ENCODE peak calls at places on chromosomes 6 and 20, in four cellular contexts. One of them, this sample, is unnamed.

GRCh38 chr6:146788115-146788514 is 189.3 kb downstream of the ADGB start:
- DNase-seq in K562: no peak
- DNase-seq in HepG2: no peak
- DNase-seq in GM12878: no peak
- DNase-seq in this sample: no peak

GRCh38 chr20:1897965-1898464 is 2.8 kb downstream of the SIRPA start:
- DNase-seq in K562: no peak
- DNase-seq in HepG2: no peak
- DNase-seq in GM12878: peak; percentile 57
- DNase-seq in this sample: no peak

GRCh38 chr20:57130160-57130772 is 136.2 kb downstream of the BMP7 start:
- DNase-seq in K562: no peak
- DNase-seq in HepG2: peak; percentile 84
- DNase-seq in GM12878: no peak
- DNase-seq in this sample: no peak

GRCh38 chr6:56581561-56581960 is 61.1 kb downstream of the DST start:
- DNase-seq in K562: no peak
- DNase-seq in HepG2: no peak
- DNase-seq in GM12878: no peak
- DNase-seq in this sample: no peak

GRCh38 chr20:24948939-24949679 is at the start of gene CST7:
- DNase-seq in K562: no peak
- DNase-seq in HepG2: no peak
- DNase-seq in GM12878: peak; percentile 12
- DNase-seq in this sample: no peak

GRCh38 chr6:89284081-89284480 is 31.0 kb downstream of the GABRR2 start:
- DNase-seq in K562: no peak
- DNase-seq in HepG2: no peak
- DNase-seq in GM12878: no peak
- DNase-seq in this sample: no peak

GRCh38 chr6:167056370-167056769 is 57.2 kb downstream of the CEP43 start:
- DNase-seq in K562: no peak
- DNase-seq in HepG2: no peak
- DNase-seq in GM12878: peak; percentile 76
- DNase-seq in this sample: no peak

GRCh38 chr6:38975621-38976049 is 72.9 kb upstream of the GLP1R start:
- DNase-seq in K562: no peak
- DNase-seq in HepG2: no peak
- DNase-seq in GM12878: no peak
- DNase-seq in this sample: no peak

GRCh38 chr6:169503556-169503955 is 198.3 kb downstream of the WDR27 start:
- DNase-seq in K562: no peak
- DNase-seq in HepG2: no peak
- DNase-seq in GM12878: no peak
- DNase-seq in this sample: no peak

GRCh38 chr6:45116714-45117410 is 211.3 kb upstream of the RUNX2 start:
- DNase-seq in K562: no peak
- DNase-seq in HepG2: no peak
- DNase-seq in GM12878: no peak
- DNase-seq in this sample: no peak

GRCh38 chr6:43748765-43749164 is 21.2 kb upstream of the VEGFA start:
- DNase-seq in K562: no peak
- DNase-seq in HepG2: no peak
- DNase-seq in GM12878: no peak
- DNase-seq in this sample: no peak

GRCh38 chr6:139698526-139699182 is 324.2 kb upstream of the CITED2 start:
- DNase-seq in K562: no peak
- DNase-seq in HepG2: no peak
- DNase-seq in GM12878: no peak
- DNase-seq in this sample: no peak

DNA sequence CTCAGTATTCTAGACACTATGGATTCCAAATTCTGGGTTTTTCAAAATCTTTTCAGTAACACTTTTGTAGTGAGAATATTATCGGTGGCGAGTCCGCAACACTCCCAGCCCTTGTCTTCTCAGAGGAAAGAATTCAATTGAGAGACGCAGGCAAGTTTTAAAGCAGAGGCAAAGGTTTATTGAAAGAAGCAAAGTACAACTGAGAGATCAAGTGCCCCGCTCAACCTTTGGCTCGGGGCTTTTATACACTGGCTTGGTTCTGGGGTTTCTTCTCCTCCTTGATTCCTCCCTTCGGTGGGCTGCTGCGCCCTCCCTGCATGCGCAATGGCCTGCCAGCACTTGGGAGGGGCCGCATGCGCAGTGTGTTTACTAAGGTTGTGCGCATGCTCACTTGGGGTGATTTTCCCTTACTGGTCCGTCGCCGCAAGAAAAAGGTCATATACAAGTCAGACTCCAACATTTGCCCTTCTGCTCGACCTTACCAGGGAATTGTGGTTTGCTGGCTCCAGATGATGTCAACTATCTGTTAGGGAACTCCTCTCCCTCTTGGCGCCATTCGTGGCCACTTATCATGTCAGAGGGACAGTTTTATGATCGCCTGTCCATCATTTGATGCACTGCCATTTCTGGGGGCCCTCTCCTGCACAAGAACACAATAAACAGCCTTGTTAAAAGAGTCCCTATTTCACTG is 3.0 kb upstream of the LBP start:
- DNase-seq in K562: peak; percentile 61
- DNase-seq in HepG2: peak; percentile 84
- DNase-seq in GM12878: no peak
- DNase-seq in this sample: peak; percentile 35
- TF ChIP-seq JUNB in K562: no peak
- TF ChIP-seq JUNB in HepG2: no peak
- TF ChIP-seq JUNB in GM12878: no peak
- TF ChIP-seq JUNB in this sample: no peak

GRCh38 chr6:3175742-3176321 is 18.5 kb upstream of the TUBB2A start:
- DNase-seq in K562: no peak
- DNase-seq in HepG2: no peak
- DNase-seq in GM12878: no peak
- DNase-seq in this sample: no peak

GRCh38 chr6:3181105-3181504 is 23.8 kb upstream of the TUBB2A start:
- DNase-seq in K562: no peak
- DNase-seq in HepG2: no peak
- DNase-seq in GM12878: no peak
- DNase-seq in this sample: no peak

GRCh38 chr6:3176562-3177355 is 19.4 kb upstream of the TUBB2A start:
- DNase-seq in K562: peak; percentile 85
- DNase-seq in HepG2: peak; percentile 68
- DNase-seq in GM12878: no peak
- DNase-seq in this sample: peak; percentile 75
- TF ChIP-seq HDAC2 in K562: no peak
- TF ChIP-seq HDAC2 in HepG2: no peak
- TF ChIP-seq HDAC2 in GM12878: no peak
- TF ChIP-seq HDAC2 in this sample: no peak

GRCh38 chr6:11535801-11536230 is 1.7 kb upstream of the TMEM170B start:
- DNase-seq in K562: no peak
- DNase-seq in HepG2: peak; percentile 39
- DNase-seq in GM12878: no peak
- DNase-seq in this sample: no peak
- TF ChIP-seq JUNB in K562: no peak
- TF ChIP-seq JUNB in HepG2: peak; percentile 67
- TF ChIP-seq JUNB in GM12878: no peak
- TF ChIP-seq JUNB in this sample: no peak

GRCh38 chr6:109397020-109397419 is 14.8 kb upstream of the CD164 start:
- DNase-seq in K562: peak; percentile 48
- DNase-seq in HepG2: no peak
- DNase-seq in GM12878: no peak
- DNase-seq in this sample: peak; percentile 11
- TF ChIP-seq HDAC2 in K562: no peak
- TF ChIP-seq HDAC2 in HepG2: no peak
- TF ChIP-seq HDAC2 in GM12878: no peak
- TF ChIP-seq HDAC2 in this sample: no peak

DNA sequence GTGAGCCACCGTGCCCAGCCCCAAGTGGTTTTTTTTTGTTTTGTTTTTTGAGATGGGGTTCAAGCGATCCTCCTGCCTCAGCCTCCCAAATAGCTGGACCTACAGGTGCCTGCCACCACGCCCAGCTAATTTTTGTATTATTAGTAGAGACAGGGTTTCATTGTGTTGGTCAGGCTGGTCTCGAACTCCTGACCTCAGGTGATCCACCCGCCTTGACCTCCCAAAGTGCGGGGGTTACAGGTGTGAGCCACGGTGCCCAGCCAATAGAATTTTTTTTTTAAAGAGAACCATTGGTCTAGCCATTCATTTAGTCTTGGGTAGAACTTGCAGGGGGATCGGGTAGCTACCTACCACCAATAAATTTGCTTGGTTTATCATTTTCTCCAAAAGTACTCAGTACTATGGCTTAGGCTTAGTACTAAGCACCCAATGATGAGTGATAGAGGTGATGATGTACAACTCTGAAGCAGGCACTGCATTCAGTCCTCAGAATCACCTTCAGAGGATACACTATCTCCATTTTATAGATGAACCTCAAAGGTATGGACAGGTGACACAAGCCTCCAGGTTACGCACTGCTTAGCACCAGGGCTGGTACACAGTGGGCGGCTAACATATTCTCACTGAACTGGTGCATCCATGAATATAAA is 12.9 kb upstream of the C20orf203 start:
- DNase-seq in K562: no peak
- DNase-seq in HepG2: no peak
- DNase-seq in GM12878: no peak
- DNase-seq in this sample: no peak
- TF ChIP-seq JUNB in K562: no peak
- TF ChIP-seq JUNB in HepG2: no peak
- TF ChIP-seq JUNB in GM12878: no peak
- TF ChIP-seq JUNB in this sample: no peak

DNA sequence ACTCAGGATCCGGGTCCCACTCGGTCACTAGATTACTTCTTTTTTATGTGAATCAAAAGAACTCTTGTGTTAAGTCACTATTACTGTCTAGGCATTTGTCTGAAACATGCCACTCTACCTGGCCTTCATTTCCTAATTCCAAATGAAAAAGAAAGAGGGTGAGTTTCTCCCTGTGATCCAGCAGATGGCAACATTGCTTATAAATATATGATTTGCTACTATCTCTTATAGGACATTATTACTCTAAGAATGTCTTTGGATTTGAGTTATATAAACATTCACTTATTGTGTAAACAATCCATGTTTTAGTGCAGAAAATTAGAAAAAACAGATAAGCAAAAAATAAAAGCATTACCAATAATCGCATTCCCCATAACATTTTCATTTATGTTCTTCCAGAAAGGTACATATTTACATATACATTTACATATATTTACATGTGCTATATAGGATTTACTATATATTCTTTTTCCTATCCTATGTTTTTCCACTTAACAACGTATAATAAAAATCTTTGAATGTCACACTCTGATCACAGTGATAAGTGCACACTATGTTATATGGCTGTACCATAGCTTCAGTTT is 66.9 kb downstream of the FAXC start:
- DNase-seq in K562: peak; percentile 18
- DNase-seq in HepG2: no peak
- DNase-seq in GM12878: no peak
- DNase-seq in this sample: no peak
- TF ChIP-seq HDAC2 in K562: no peak
- TF ChIP-seq HDAC2 in HepG2: no peak
- TF ChIP-seq HDAC2 in GM12878: no peak
- TF ChIP-seq HDAC2 in this sample: no peak

GRCh38 chr20:10705801-10706459 is 32.1 kb upstream of the JAG1 start:
- DNase-seq in K562: no peak
- DNase-seq in HepG2: peak; percentile 93
- DNase-seq in GM12878: no peak
- DNase-seq in this sample: peak; percentile 94
- TF ChIP-seq JUNB in K562: no peak
- TF ChIP-seq JUNB in HepG2: peak; percentile 86
- TF ChIP-seq JUNB in GM12878: no peak
- TF ChIP-seq JUNB in this sample: peak; percentile 94

DNA sequence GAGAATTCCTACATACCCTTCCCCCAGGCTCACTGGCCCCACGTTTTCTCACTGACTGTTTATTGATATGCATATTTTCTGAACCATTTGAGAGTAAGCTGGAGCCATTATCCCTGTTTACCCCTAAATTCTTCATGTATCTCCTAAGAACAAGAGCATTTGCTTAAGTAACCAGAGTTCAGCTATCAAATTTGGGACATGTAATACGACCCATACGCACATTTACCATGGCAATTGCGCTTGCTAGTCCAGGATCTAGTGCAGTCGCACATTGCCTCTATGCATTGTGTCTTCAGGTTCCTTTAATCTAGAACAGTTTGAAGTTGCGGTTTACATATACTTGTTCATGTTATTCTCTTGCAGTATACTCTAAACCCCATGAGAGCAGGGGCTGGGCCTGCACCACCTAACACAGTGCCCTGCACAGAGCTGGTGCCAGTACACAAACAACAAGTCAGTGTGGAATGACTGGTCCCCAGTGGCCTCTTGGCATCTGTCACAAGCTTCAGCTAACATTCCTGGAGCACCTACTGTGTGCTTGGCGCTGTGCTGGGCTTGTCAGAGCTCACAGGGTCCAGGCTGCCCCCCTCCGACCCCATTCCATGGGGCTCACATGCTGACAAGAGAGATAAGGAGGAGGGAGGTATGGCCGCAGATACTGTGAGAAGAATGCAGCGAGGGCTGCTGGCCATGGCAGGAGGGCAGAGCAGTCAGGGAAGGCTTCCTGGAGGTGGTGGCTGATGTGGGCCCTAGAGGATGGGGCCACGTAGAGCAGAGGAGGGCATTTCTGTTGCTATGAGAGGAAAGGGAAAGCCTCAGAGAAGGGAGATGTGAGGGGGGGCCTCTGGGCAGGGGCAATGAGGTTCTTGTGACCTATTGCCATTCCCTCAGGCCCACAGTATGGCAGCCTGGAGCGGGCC is 28.1 kb downstream of the SPDEF start:
- DNase-seq in K562: no peak
- DNase-seq in HepG2: no peak
- DNase-seq in GM12878: no peak
- DNase-seq in this sample: no peak
- TF ChIP-seq HDAC2 in K562: peak; percentile 53
- TF ChIP-seq HDAC2 in HepG2: no peak
- TF ChIP-seq HDAC2 in GM12878: no peak
- TF ChIP-seq HDAC2 in this sample: no peak

DNA sequence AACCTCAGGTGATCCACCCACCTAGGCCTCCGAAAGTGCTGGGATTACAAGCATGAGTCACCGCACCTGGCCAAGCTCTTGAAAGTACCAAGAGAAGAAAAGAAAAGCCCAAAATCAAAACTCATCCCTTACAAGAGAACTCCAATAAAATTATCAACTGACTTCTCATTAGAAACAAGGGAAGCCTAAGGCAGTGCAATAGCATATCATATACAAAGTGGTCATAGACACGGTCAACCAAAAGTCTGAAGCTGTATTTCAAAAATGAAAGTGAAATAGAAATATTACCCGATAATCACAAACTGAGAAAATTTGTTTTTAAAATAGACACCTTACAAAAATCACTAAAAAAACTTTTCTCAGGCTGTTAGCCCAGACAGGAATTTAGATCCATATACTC is 1321.1 kb upstream of the GJE1 start:
- DNase-seq in K562: no peak
- DNase-seq in HepG2: no peak
- DNase-seq in GM12878: no peak
- DNase-seq in this sample: no peak
- TF ChIP-seq JUNB in K562: no peak
- TF ChIP-seq JUNB in HepG2: no peak
- TF ChIP-seq JUNB in GM12878: no peak
- TF ChIP-seq JUNB in this sample: no peak

DNA sequence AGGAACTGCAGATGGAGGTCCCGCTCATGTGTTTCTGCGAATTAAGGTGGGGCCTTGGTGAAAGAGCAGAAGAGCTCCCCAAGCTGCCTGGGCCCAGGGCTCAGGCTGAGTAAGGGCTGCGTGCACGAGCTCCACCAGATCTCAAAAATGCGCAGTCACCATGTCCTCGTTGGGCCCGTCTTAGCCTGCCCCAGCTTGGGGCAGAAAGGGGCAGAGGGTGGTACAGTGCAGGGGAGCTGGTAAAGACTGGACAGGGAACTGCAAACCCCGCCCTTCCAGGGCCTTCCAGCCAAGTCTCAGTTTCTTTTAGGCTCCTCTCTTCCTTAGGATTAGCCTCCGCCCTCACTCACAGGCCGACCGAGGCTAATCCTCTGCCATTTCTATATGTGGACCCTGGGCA is 101.6 kb downstream of the FOXF2 start:
- DNase-seq in K562: no peak
- DNase-seq in HepG2: no peak
- DNase-seq in GM12878: no peak
- DNase-seq in this sample: no peak
- TF ChIP-seq HDAC2 in K562: no peak
- TF ChIP-seq HDAC2 in HepG2: no peak
- TF ChIP-seq HDAC2 in GM12878: no peak
- TF ChIP-seq HDAC2 in this sample: no peak